ENCODE peak calls at places on chromosomes 7 and 10, in six cellular contexts. F is pancreas, J is occipital lobe, Y is AG09319, N is NCI-H1105, H is transverse colon. M is an unnamed sample.

GRCh38 chr10:111598433-111599059 is 521.7 kb downstream of the ADRA2A start:
- DNase-seq in F (peak; percentile 38), J (no peak), Y (peak; percentile 18), N (no peak), H (peak; percentile 42), M (no peak)

GRCh38 chr10:17028843-17029580 is 100.6 kb downstream of the CUBN start:
- DNase-seq in F (no peak), J (no peak), Y (no peak), N (no peak), H (no peak), M (no peak)

GRCh38 chr7:153185936-153186335 is 426.4 kb downstream of the ACTR3B start:
- DNase-seq in F (no peak), J (no peak), Y (no peak), N (no peak), H (no peak), M (no peak)

GRCh38 chr7:158827411-158828342 is 1.6 kb downstream of the ESYT2 start:
- DNase-seq in F (no peak), J (no peak), Y (no peak), N (no peak), H (no peak), M (no peak)

GRCh38 chr7:94142281-94142680 is 138.1 kb upstream of the BET1 start:
- DNase-seq in F (no peak), J (no peak), Y (no peak), N (no peak), H (no peak), M (no peak)

GRCh38 chr10:50593523-50593922 is 30.2 kb downstream of the SGMS1 start:
- DNase-seq in F (no peak), J (no peak), Y (no peak), N (no peak), H (no peak), M (no peak)

GRCh38 chr7:78864339-78864738 is 589.1 kb downstream of the MAGI2 start:
- DNase-seq in F (no peak), J (no peak), Y (no peak), N (no peak), H (no peak), M (no peak)

GRCh38 chr7:34339061-34339526 is 318.9 kb upstream of the NPSR1 start:
- DNase-seq in F (no peak), J (no peak), Y (no peak), N (no peak), H (no peak), M (no peak)

GRCh38 chr7:8442295-8442813 is 8.9 kb downstream of the NXPH1 start:
- DNase-seq in F (no peak), J (no peak), Y (no peak), N (no peak), H (no peak), M (no peak)